ENCODE peak calls at places on chromosomes 4 and X, in four cellular contexts. A is neuronal stem cell, H is IMR-90, F is H9. I is an unnamed sample.

GRCh38 chrX:123739474-123739873 is 6.6 kb upstream of the THOC2 start:
- DNase-seq in A (no peak), H (no peak), F (no peak), I (no peak)

GRCh38 chr4:94516067-94516466 is 64.3 kb downstream of the PDLIM5 start:
- DNase-seq in A (no peak), H (peak; percentile 95), F (no peak), I (peak; percentile 27)

GRCh38 chr4:140851032-140851636 is 94.9 kb upstream of the TBC1D9 start:
- DNase-seq in A (peak; percentile 75), H (peak; percentile 65), F (no peak), I (peak; percentile 76)

GRCh38 chr4:94285666-94286065 is 57.0 kb downstream of the HPGDS start:
- DNase-seq in A (no peak), H (no peak), F (no peak), I (no peak)

GRCh38 chrX:48831136-48831908 is 4.1 kb downstream of the PCSK1N start:
- DNase-seq in A (no peak), H (no peak), F (no peak), I (no peak)

GRCh38 chr4:30718021-30718888 is 1.9 kb upstream of the PCDH7 start:
- DNase-seq in A (peak; percentile 67), H (peak; percentile 36), F (peak; percentile 65), I (peak; percentile 82)

GRCh38 chrX:112967341-112967740 is 126.7 kb upstream of the AMOT start:
- DNase-seq in A (no peak), H (no peak), F (no peak), I (no peak)

GRCh38 chr4:139015948-139016451 is 419 bp downstream of the NOCT start:
- DNase-seq in A (no peak), H (peak; percentile 20), F (no peak), I (peak; percentile 53)

GRCh38 chr4:111501946-111502345 is 643.3 kb upstream of the FAM241A start:
- DNase-seq in A (no peak), H (peak; percentile 42), F (no peak), I (no peak)

GRCh38 chrX:25175743-25176142 is 160.0 kb upstream of the ARX start:
- DNase-seq in A (no peak), H (no peak), F (no peak), I (no peak)

GRCh38 chrX:144730486-144730885 is 516.8 kb upstream of the SPANXN1 start:
- DNase-seq in A (no peak), H (no peak), F (no peak), I (no peak)

GRCh38 chr4:81482344-81482743 is 10.6 kb upstream of the RASGEF1B start:
- DNase-seq in A (no peak), H (no peak), F (no peak), I (no peak)

GRCh38 chrX:55758033-55758432 is 40.5 kb downstream of the RRAGB start:
- DNase-seq in A (no peak), H (peak; percentile 31), F (no peak), I (no peak)

GRCh38 chr4:138209094-138209493 is 33.1 kb downstream of the SLC7A11 start:
- DNase-seq in A (no peak), H (no peak), F (no peak), I (no peak)

GRCh38 chr4:94406668-94407437 is 44.9 kb upstream of the PDLIM5 start:
- DNase-seq in A (peak; percentile 61), H (peak; percentile 88), F (peak; percentile 51), I (peak; percentile 82)

GRCh38 chr4:75724867-75725724 is 719 bp downstream of the USO1 start:
- DNase-seq in A (peak; percentile 69), H (peak; percentile 79), F (peak; percentile 73), I (peak; percentile 90)

GRCh38 chrX:30831082-30831481 is 58.0 kb downstream of the TAB3 start:
- DNase-seq in A (peak; percentile 17), H (no peak), F (no peak), I (peak; percentile 1)

GRCh38 chr4:40722576-40723161 is 27.1 kb upstream of the NSUN7 start:
- DNase-seq in A (no peak), H (no peak), F (no peak), I (no peak)

GRCh38 chrX:20383487-20383886 is 116.8 kb upstream of the RPS6KA3 start:
- DNase-seq in A (no peak), H (no peak), F (no peak), I (no peak)

GRCh38 chr4:173185832-173186545 is 17.4 kb downstream of the GALNT7 start:
- DNase-seq in A (no peak), H (no peak), F (no peak), I (no peak)

GRCh38 chr4:34181891-34182290 is 2062.4 kb downstream of the ARAP2 start:
- DNase-seq in A (no peak), H (peak; percentile 61), F (no peak), I (no peak)

GRCh38 chr4:114597410-114598115 is 1.0 kb upstream of the UGT8 start:
- DNase-seq in A (peak; percentile 2), H (no peak), F (no peak), I (no peak)

GRCh38 chr4:88982757-88983156 is 74.2 kb downstream of the FAM13A start:
- DNase-seq in A (no peak), H (no peak), F (no peak), I (no peak)

GRCh38 chrX:18885317-18886004 is 98.5 kb downstream of the PHKA2 start:
- DNase-seq in A (no peak), H (peak; percentile 7), F (no peak), I (peak; percentile 38)

GRCh38 chrX:130212371-130212770 is 40.6 kb downstream of the RAB33A start:
- DNase-seq in A (no peak), H (no peak), F (no peak), I (no peak)

GRCh38 chr4:162684371-162684700 is 482.4 kb downstream of the NAF1 start:
- DNase-seq in A (no peak), H (no peak), F (no peak), I (no peak)

GRCh38 chr4:84673475-84674230 is 90.7 kb downstream of the CDS1 start:
- DNase-seq in A (no peak), H (peak; percentile 92), F (no peak), I (no peak)

GRCh38 chr4:83362492-83363329 is 28.1 kb upstream of the HPSE start:
- DNase-seq in A (no peak), H (peak; percentile 34), F (no peak), I (peak; percentile 19)

GRCh38 chr4:61273237-61273636 is 73.1 kb downstream of the ADGRL3 start:
- DNase-seq in A (no peak), H (peak; percentile 1), F (no peak), I (no peak)

GRCh38 chr4:20844311-20844710 is 144.1 kb downstream of the PACRGL start:
- DNase-seq in A (peak; percentile 45), H (no peak), F (no peak), I (peak; percentile 16)

GRCh38 chrX:135009838-135010237 is 12.5 kb downstream of the RTL8B start:
- DNase-seq in A (no peak), H (no peak), F (no peak), I (no peak)

GRCh38 chrX:48956728-48957414 is 536 bp downstream of the OTUD5 start:
- DNase-seq in A (no peak), H (no peak), F (no peak), I (no peak)

GRCh38 chr4:170386974-170387373 is 297.2 kb upstream of the AADAT start:
- DNase-seq in A (no peak), H (peak; percentile 46), F (no peak), I (no peak)

GRCh38 chrX:15853586-15854079 is 980 bp downstream of the AP1S2 start:
- DNase-seq in A (no peak), H (no peak), F (no peak), I (no peak)

GRCh38 chr4:108620933-108621905 is 843 bp downstream of the RPL34 start:
- DNase-seq in A (no peak), H (peak; percentile 21), F (no peak), I (no peak)

GRCh38 chr4:140353836-140354235 is 19.6 kb upstream of the SCOC start:
- DNase-seq in A (no peak), H (no peak), F (no peak), I (no peak)

GRCh38 chr4:95183656-95184408 is 364.9 kb downstream of the UNC5C start:
- DNase-seq in A (no peak), H (no peak), F (no peak), I (no peak)

GRCh38 chrX:133569217-133569616 is 153.9 kb upstream of the GPC4 start:
- DNase-seq in A (no peak), H (no peak), F (no peak), I (no peak)
- H2BK15ac ChIP-seq in A (no peak overlapping the region), H (no peak overlapping the region), F (no peak overlapping the region), I (no peak overlapping the region)

GRCh38 chr4:335515-335914 is 2.1 kb upstream of the ZNF141 start:
- DNase-seq in A (no peak), H (no peak), F (no peak), I (no peak)
- H3K27ac ChIP-seq in A (no peak overlapping the region), H (no peak overlapping the region), F (no peak overlapping the region), I (no peak overlapping the region)

DNA sequence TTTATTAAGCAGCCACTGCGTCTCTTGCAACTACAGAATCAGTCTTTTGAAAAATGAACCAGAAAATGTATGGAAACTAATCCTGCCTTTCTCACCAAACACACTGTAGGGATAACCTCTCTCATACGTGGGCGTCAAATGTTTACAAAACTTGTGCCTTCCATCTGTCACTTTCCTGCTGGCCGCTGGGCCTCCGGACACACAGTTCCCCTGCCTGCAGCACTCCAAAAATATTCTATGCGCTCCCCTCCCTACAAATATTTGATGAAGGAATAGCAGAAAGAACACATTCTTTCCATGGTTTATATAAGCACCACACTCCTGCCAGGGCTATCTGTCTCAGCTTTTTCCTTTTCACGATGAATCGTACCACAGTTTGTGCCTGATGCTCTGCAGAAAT is 14.9 kb upstream of the CYTL1 start:
- DNase-seq in A (no peak), H (peak; percentile 37), F (no peak), I (no peak)
- H3K4me2 ChIP-seq in A (no peak overlapping the region), H (peak overlapping the region; percentile 50), F (no peak overlapping the region), I (no peak overlapping the region)

GRCh38 chr4:168609369-168609768 is 112.5 kb downstream of the PALLD start:
- DNase-seq in A (no peak), H (no peak), F (no peak), I (no peak)
- H2BK15ac ChIP-seq in A (no peak overlapping the region), H (no peak overlapping the region), F (no peak overlapping the region), I (no peak overlapping the region)

GRCh38 chr4:147481577-147482109 is 746 bp downstream of the EDNRA start:
- DNase-seq in A (peak; percentile 20), H (no peak), F (peak; percentile 37), I (peak; percentile 54)
- H3K27ac ChIP-seq in A (no peak overlapping the region), H (peak overlapping the region; percentile 70), F (no peak overlapping the region), I (no peak overlapping the region)

DNA sequence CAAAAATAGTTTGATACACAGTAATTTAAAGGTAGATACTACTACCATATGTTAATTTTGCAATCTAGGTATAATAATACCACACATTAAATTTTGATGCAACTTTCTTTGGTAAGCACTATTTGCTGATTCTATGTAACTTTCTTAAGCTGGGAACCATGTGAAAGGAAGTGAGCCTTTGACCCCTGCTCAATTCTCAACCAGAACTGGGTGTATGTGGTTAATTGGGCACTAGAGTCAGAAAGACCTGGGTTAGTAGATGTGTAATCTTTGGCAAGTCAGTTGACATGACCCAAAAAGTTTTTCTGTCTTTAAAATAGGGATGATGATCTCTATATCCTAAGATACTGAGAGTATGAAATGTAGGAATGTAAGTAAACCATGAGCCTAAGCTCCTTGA is 22.4 kb downstream of the TLR2 start:
- DNase-seq in A (no peak), H (no peak), F (no peak), I (no peak)
- H3K4me2 ChIP-seq in A (no peak overlapping the region), H (no peak overlapping the region), F (no peak overlapping the region), I (no peak overlapping the region)

DNA sequence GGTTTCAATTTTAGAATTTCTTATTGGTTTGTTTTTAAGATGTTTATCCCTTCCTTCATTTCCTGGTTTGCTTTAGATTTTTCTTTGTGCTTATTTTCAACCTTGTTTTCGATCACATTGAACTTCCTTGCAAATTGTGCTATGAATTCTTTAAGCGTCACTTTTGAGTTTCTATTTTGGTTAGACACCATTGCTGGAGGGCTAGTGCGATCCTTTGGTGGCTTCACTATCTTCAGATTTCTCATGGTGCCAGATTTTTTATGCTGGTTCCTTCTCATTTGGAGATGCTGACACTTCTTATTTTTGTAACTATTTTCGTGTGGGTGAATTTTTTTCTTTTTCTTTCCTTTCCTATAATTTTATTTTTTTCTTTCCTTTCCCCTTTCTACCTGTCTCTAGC is 227.2 kb upstream of the HDX start:
- DNase-seq in A (no peak), H (no peak), F (no peak), I (no peak)
- H2BK15ac ChIP-seq in A (no peak overlapping the region), H (no peak overlapping the region), F (no peak overlapping the region), I (no peak overlapping the region)

I was measured in mesendoderm.